ENCODE peak calls at places on chromosome 1, in ten cellular contexts. P, E, D, U, H, M, Q, G, A and N are unnamed samples.

GRCh38 chr1:95620076-95620475 is 386.1 kb downstream of the RWDD3 start:
- DNase-seq in Q (no peak), G (no peak), D (no peak), M (no peak), U (no peak), E (no peak), H (no peak), P (no peak), A (no peak), N (no peak)

GRCh38 chr1:241253491-241253890 is 103.5 kb downstream of the RGS7 start:
- DNase-seq in D (no peak), U (no peak), G (no peak), P (no peak), H (no peak), A (peak), M (no peak), Q (no peak), E (no peak), N (no peak)

GRCh38 chr1:37393173-37393572 is 81.2 kb upstream of the ZC3H12A start:
- DNase-seq in Q (no peak), G (no peak), P (no peak), D (no peak), E (no peak), M (no peak), H (no peak), A (no peak), U (no peak), N (no peak)

GRCh38 chr1:173405281-173405680 is 71.9 kb upstream of the PRDX6 start:
- DNase-seq in P (no peak), M (no peak), E (no peak), G (no peak), U (no peak), D (no peak), Q (no peak), H (no peak), A (no peak), N (no peak)

GRCh38 chr1:2944705-2945104 is 76.6 kb upstream of the ACTRT2 start:
- DNase-seq in E (no peak), P (no peak), Q (no peak), H (no peak), D (no peak), G (no peak), A (no peak), U (no peak), M (no peak), N (no peak)

GRCh38 chr1:228850141-228851100 is 115.1 kb downstream of the RHOU start:
- DNase-seq in Q (no peak), A (no peak), E (no peak), U (no peak), G (no peak), H (no peak), P (no peak), M (no peak), D (no peak), N (no peak)

GRCh38 chr1:174116042-174116441 is 43.3 kb upstream of the RABGAP1L start:
- DNase-seq in Q (no peak), M (peak), U (no peak), P (no peak), A (peak), D (no peak), H (no peak), E (no peak), G (no peak), N (no peak)

GRCh38 chr1:36511804-36512798 is 29.4 kb upstream of the CSF3R start:
- DNase-seq in D (no peak), P (no peak), H (peak), U (no peak), G (no peak), E (no peak), A (no peak), M (no peak), Q (peak), N (no peak)

GRCh38 chr1:10833630-10834557 is 37.4 kb upstream of the CASZ1 start:
- DNase-seq in D (no peak), H (peak), P (no peak), M (no peak), U (no peak), E (no peak), A (no peak), Q (no peak), G (no peak), N (no peak)

GRCh38 chr1:227893696-227894305 is 53.9 kb downstream of the WNT9A start:
- DNase-seq in P (no peak), U (peak), M (no peak), D (no peak), Q (peak), A (no peak), H (no peak), G (peak), E (no peak), N (peak)

GRCh38 chr1:7953850-7954609 is 7.5 kb upstream of the PARK7 start:
- DNase-seq in A (peak), E (peak), U (peak), Q (peak), G (peak), H (no peak), P (peak), M (peak), D (peak), N (peak)

GRCh38 chr1:185595835-185596667 is 138.1 kb upstream of the HMCN1 start:
- DNase-seq in D (peak), M (peak), A (peak), P (no peak), G (no peak), E (no peak), Q (peak), H (peak), U (peak), N (no peak)

GRCh38 chr1:161044908-161045748 is 649 bp downstream of the USF1 start:
- DNase-seq in P (peak), H (peak), E (peak), A (peak), D (peak), U (peak), Q (peak), M (peak), G (peak), N (peak)

GRCh38 chr1:209547626-209548025 is 35.9 kb upstream of the CAMK1G start:
- DNase-seq in P (no peak), U (no peak), G (no peak), E (no peak), H (no peak), A (no peak), M (no peak), Q (no peak), D (no peak), N (no peak)

GRCh38 chr1:80457409-80457808 is 1343.3 kb upstream of the ADGRL2 start:
- DNase-seq in A (no peak), H (no peak), U (no peak), E (no peak), Q (no peak), G (no peak), P (no peak), M (no peak), D (no peak), N (no peak)

GRCh38 chr1:36115200-36115669 is 9.8 kb downstream of the COL8A2 start:
- DNase-seq in E (no peak), P (no peak), G (no peak), D (peak), A (peak), Q (peak), M (peak), U (no peak), H (peak), N (no peak)

GRCh38 chr1:237672748-237673147 is 218.0 kb downstream of the ZP4 start:
- DNase-seq in P (no peak), E (no peak), U (no peak), Q (no peak), H (no peak), D (no peak), M (peak), G (no peak), A (no peak), N (no peak)

GRCh38 chr1:111739984-111740765 is 980 bp upstream of the INKA2 start:
- DNase-seq in D (peak), P (peak), A (peak), Q (no peak), G (peak), U (peak), H (peak), E (peak), M (peak), N (peak)

GRCh38 chr1:175673236-175674150 is 69.9 kb downstream of the TNR start:
- DNase-seq in A (no peak), U (no peak), E (no peak), Q (no peak), G (no peak), P (no peak), H (no peak), D (no peak), M (no peak), N (no peak)

GRCh38 chr1:220189750-220190347 is 82.4 kb downstream of the RAB3GAP2 start:
- DNase-seq in P (no peak), Q (no peak), H (no peak), M (peak), D (peak), E (no peak), A (peak), G (no peak), U (no peak), N (no peak)

GRCh38 chr1:107138767-107139445 is 1.9 kb upstream of the NTNG1 start:
- DNase-seq in U (no peak), M (no peak), G (no peak), Q (no peak), P (no peak), H (peak), A (no peak), D (no peak), E (no peak), N (no peak)

GRCh38 chr1:225700889-225701465 is 48.1 kb upstream of the ENAH start:
- DNase-seq in Q (no peak), U (no peak), E (no peak), M (no peak), H (no peak), G (no peak), A (peak), D (peak), P (peak), N (no peak)

GRCh38 chr1:45815667-45816458 is 12.5 kb downstream of the MAST2 start:
- DNase-seq in H (peak), E (no peak), A (peak), P (no peak), Q (no peak), M (no peak), U (no peak), D (no peak), G (no peak), N (no peak)

GRCh38 chr1:16371725-16372124 is 4.7 kb downstream of the SZRD1 start:
- DNase-seq in A (peak), D (no peak), H (no peak), U (no peak), E (no peak), Q (no peak), P (no peak), M (no peak), G (no peak), N (no peak)

GRCh38 chr1:202237052-202237451 is 43.5 kb downstream of the LGR6 start:
- DNase-seq in M (peak), U (peak), G (no peak), E (peak), D (peak), A (no peak), H (peak), Q (peak), P (no peak), N (no peak)

GRCh38 chr1:233704882-233705723 is 91.2 kb downstream of the KCNK1 start:
- DNase-seq in A (no peak), E (no peak), D (no peak), H (no peak), Q (no peak), P (no peak), M (no peak), U (no peak), G (no peak), N (no peak)

GRCh38 chr1:175376194-175376593 is 183.6 kb upstream of the KIAA0040 start:
- DNase-seq in U (no peak), P (no peak), D (peak), M (no peak), G (no peak), A (no peak), Q (no peak), E (no peak), H (no peak), N (no peak)

GRCh38 chr1:49728377-49728776 is 295.4 kb downstream of the AGBL4 start:
- DNase-seq in G (no peak), D (no peak), M (no peak), P (no peak), H (no peak), Q (no peak), U (no peak), E (no peak), A (no peak), N (no peak)

GRCh38 chr1:184649500-184649899 is 105.2 kb downstream of the EDEM3 start:
- DNase-seq in U (no peak), P (no peak), A (peak), G (no peak), M (peak), H (peak), E (no peak), Q (no peak), D (no peak), N (no peak)

GRCh38 chr1:99566290-99567021 is 79.5 kb upstream of the PALMD start:
- DNase-seq in H (no peak), E (no peak), Q (no peak), P (no peak), D (no peak), U (no peak), G (no peak), A (peak), M (no peak), N (no peak)

GRCh38 chr1:227894306-227894721 is 53.4 kb downstream of the WNT9A start:
- DNase-seq in G (peak), P (no peak), U (peak), A (no peak), M (no peak), H (no peak), Q (no peak), E (no peak), D (no peak), N (no peak)

GRCh38 chr1:15341634-15342375 is 67.9 kb upstream of the EFHD2 start:
- DNase-seq in Q (no peak), U (no peak), E (no peak), P (no peak), A (peak), G (no peak), H (peak), D (no peak), M (peak), N (no peak)

GRCh38 chr1:201718346-201719202 is 110.4 kb upstream of the IPO9 start:
- DNase-seq in Q (no peak), D (peak), G (no peak), A (no peak), P (no peak), E (no peak), H (no peak), M (no peak), U (peak), N (no peak)

GRCh38 chr1:160814316-160814715 is 18.3 kb downstream of the LY9 start:
- DNase-seq in H (no peak), M (no peak), G (no peak), D (no peak), Q (no peak), A (no peak), U (no peak), E (no peak), P (no peak), N (no peak)

GRCh38 chr1:184283999-184284398 is 102.8 kb upstream of the C1orf21 start:
- DNase-seq in U (no peak), E (no peak), M (peak), H (peak), A (peak), G (no peak), Q (no peak), P (no peak), D (no peak), N (no peak)

GRCh38 chr1:226424228-226425003 is 16.5 kb upstream of the PARP1 start:
- DNase-seq in U (no peak), D (no peak), M (peak), E (no peak), G (no peak), Q (no peak), P (no peak), A (peak), H (peak), N (no peak)

DNA sequence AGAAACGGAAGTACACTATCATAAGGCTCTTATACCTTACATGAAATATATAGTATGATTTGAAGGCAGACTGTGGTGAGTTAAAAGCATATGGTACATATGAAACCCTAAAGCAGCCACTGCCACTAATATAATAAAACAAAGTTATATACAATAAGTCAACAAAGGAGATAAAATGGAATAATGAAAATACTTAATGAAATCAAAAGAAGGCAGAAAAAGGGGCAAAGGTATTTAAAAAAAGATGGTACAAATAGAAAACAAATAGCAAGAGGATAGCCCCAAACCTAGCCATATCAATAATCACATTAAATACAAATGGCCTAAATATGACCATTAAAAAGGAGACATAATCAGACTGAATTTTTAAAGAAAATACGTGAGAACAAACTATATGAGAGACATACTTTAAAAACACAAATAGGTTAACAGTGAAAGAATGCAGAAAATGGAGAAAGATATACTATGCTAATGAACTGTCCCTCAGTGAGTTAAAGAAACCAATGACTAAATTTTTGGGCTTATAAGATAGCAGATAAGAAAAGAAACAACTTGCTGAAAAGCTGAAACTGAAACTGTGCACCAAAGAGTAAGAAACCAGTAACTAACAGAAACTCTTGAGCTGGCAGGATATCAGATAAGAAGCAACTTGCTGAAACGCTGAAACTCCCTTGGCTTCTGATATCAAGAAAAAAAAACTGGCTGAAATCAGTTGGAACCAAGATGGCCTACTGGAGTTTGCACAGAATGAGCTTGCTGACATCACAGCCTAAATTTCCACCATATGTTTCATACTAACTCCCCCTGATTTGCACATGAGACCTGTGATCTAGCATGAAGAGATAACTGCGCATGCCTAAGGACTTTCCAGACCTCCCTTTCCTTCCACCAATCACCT is 44.3 kb upstream of the IL10 start:
- DNase-seq in A (peak), Q (no peak), H (no peak), G (no peak), D (peak), E (no peak), M (peak), P (no peak), U (no peak), N (no peak)
- TF ChIP-seq CTCF in A (no peak), Q (no peak), H (no peak), G (no peak), D (no peak), E (no peak), M (no peak), P (no peak), U (no peak), N (no peak)

GRCh38 chr1:26799479-26800133 is 11.9 kb downstream of the PIGV start:
- DNase-seq in U (no peak), D (no peak), A (peak), M (peak), G (no peak), P (peak), Q (peak), H (peak), E (peak), N (no peak)
- TF ChIP-seq CTCF in U (no peak), D (no peak), A (no peak), M (peak), G (no peak), P (no peak), Q (no peak), H (no peak), E (no peak), N (no peak)

DNA sequence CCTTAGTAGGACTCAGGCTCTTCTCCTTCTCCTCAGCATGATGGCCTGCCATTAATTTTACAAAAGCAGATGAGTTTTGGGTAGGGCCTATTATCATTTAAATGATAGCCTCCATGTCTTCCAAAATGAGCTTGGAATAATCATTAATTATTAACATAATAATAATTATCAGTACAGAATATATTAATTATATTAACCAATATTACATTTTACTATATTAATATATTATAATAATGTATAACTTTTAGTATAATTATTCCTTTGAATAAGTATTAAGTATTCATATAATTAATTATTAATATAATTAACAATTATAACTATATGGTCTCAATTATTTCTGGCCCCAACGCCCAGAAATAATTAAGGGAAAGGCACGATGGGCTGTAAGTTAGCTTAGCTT is 318.6 kb upstream of the ADGRL4 start:
- DNase-seq in Q (no peak), D (no peak), E (no peak), U (no peak), G (no peak), H (no peak), A (no peak), P (no peak), M (no peak), N (no peak)
- TF ChIP-seq CTCF in Q (no peak), D (no peak), E (no peak), U (no peak), G (no peak), H (no peak), A (no peak), P (no peak), M (no peak), N (no peak)

DNA sequence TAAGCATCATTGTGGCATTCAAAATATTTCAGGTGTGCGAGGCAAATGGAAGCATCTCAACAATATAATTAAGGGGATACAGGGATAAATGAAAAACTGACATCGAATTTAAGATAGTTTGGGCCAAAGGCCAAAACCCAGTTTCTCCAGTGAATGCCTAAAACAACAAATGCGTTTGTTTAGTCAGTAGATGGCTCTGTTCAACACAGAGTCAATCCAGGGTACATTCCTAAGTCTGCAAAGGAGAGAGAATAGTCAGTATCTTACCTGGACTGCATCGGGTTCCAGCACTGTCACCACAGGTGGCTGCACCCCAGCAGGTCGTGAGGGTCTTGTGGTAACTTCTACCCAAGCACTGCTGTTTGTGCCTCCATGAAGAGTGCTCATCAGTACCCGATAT is 321.1 kb downstream of the KCTD3 start:
- DNase-seq in U (no peak), D (no peak), A (no peak), E (no peak), P (no peak), Q (no peak), G (no peak), H (peak), M (no peak), N (no peak)
- TF ChIP-seq CTCF in U (no peak), D (no peak), A (no peak), E (no peak), P (no peak), Q (no peak), G (no peak), H (peak), M (no peak), N (no peak)

GRCh38 chr1:245546875-245547274 is 392.1 kb downstream of the KIF26B start:
- DNase-seq in H (no peak), Q (no peak), D (no peak), M (no peak), A (no peak), G (no peak), E (no peak), U (peak), P (no peak), N (no peak)
- TF ChIP-seq CTCF in H (no peak), Q (no peak), D (no peak), M (no peak), A (no peak), G (no peak), E (no peak), U (no peak), P (no peak), N (no peak)

DNA sequence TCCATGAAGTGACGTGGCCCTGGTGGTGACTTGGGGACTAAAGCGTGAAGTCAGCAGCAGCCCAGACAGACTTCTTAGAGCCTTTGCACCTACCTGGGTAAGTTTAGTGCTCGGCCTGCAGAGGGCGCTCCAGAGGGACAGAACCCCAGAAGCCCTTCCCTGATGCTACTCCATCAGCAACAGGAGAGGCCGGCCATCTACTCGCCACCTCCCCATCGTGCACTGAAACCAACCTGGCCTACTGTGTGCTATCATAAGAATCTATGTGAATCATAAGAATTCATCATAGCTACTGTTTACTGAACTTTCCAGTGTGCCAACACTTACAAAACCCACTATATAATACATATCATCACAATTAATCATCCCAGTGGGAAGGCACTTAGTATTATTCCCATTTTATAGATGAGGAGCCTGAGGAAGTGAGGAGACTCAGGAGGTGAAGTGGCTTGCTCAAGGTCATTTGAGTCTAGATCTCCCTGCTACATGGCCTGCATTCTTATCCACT is 7.9 kb upstream of the EDN2 start:
- DNase-seq in D (peak), Q (no peak), A (no peak), U (no peak), G (no peak), E (no peak), H (no peak), M (no peak), P (no peak), N (no peak)
- TF ChIP-seq CTCF in D (peak), Q (peak), A (peak), U (peak), G (no peak), E (peak), H (peak), M (peak), P (peak), N (no peak)

GRCh38 chr1:9198538-9199361 is 35.8 kb upstream of the H6PD start:
- DNase-seq in A (no peak), H (no peak), P (no peak), U (no peak), M (peak), E (peak), D (no peak), G (no peak), Q (no peak), N (no peak)
- TF ChIP-seq CTCF in A (peak), H (peak), P (no peak), U (peak), M (no peak), E (peak), D (no peak), G (no peak), Q (no peak), N (no peak)